ENCODE peak calls at places on chromosomes 12 and 14, in eight cellular contexts. L is SJSA1, W is endodermal cell, H is lower leg skin, A is psoas muscle, E is sigmoid colon, T is IMR-90, Q is aorta. S is an unnamed sample.

GRCh38 chr12:120584343-120585149 is 3.3 kb upstream of the POP5 start:
- DNase-seq in L (no peak), W (peak; percentile 91), H (peak; percentile 88), A (peak; percentile 48), E (peak; percentile 68), T (no peak), Q (peak; percentile 68), S (no peak)

GRCh38 chr12:109581856-109582255 is 8.3 kb downstream of the MVK start:
- DNase-seq in L (no peak), W (no peak), H (no peak), A (no peak), E (no peak), T (peak; percentile 45), Q (no peak), S (peak; percentile 72)

GRCh38 chr14:39138450-39138849 is 24.3 kb downstream of the GEMIN2 start:
- DNase-seq in L (no peak), W (no peak), H (no peak), A (no peak), E (no peak), T (peak; percentile 63), Q (no peak), S (peak; percentile 60)

GRCh38 chr14:69263364-69263763 is 3.4 kb downstream of the GALNT16 start:
- DNase-seq in L (no peak), W (no peak), H (peak; percentile 94), A (peak; percentile 79), E (peak; percentile 87), T (peak; percentile 93), Q (peak; percentile 86), S (peak; percentile 86)

GRCh38 chr12:94204647-94205247 is 56.4 kb downstream of the PLXNC1 start:
- DNase-seq in L (no peak), W (peak; percentile 45), H (no peak), A (no peak), E (no peak), T (no peak), Q (no peak), S (no peak)

GRCh38 chr14:94697773-94698556 is 71.9 kb downstream of the GSC start:
- DNase-seq in L (no peak), W (no peak), H (no peak), A (no peak), E (no peak), T (peak; percentile 5), Q (no peak), S (no peak)

GRCh38 chr14:90454041-90455000 is 57.5 kb downstream of the CALM1 start:
- DNase-seq in L (peak; percentile 57), W (peak; percentile 99), H (peak; percentile 81), A (peak; percentile 61), E (peak; percentile 91), T (peak; percentile 62), Q (peak; percentile 82), S (peak; percentile 85)

GRCh38 chr14:24903337-24903736 is 146.6 kb downstream of the STXBP6 start:
- DNase-seq in L (no peak), W (no peak), H (no peak), A (no peak), E (no peak), T (peak; percentile 75), Q (no peak), S (peak; percentile 72)

GRCh38 chr12:76340680-76341435 is 7.4 kb downstream of the BBS10 start:
- DNase-seq in L (no peak), W (no peak), H (no peak), A (no peak), E (no peak), T (peak; percentile 43), Q (no peak), S (peak; percentile 40)

GRCh38 chr12:27705263-27705662 is 5.4 kb upstream of the MRPS35 start:
- DNase-seq in L (no peak), W (peak; percentile 85), H (no peak), A (no peak), E (no peak), T (no peak), Q (no peak), S (no peak)

GRCh38 chr12:83015390-83016225 is 328.9 kb downstream of the TMTC2 start:
- DNase-seq in L (no peak), W (no peak), H (no peak), A (no peak), E (peak; percentile 73), T (no peak), Q (no peak), S (peak; percentile 24)

GRCh38 chr12:5497329-5498058 is 65.6 kb downstream of the NTF3 start:
- DNase-seq in L (no peak), W (no peak), H (peak; percentile 46), A (peak; percentile 24), E (no peak), T (peak; percentile 26), Q (no peak), S (no peak)

GRCh38 chr12:70831538-70831937 is 89.0 kb downstream of the PTPRR start:
- DNase-seq in L (no peak), W (no peak), H (no peak), A (no peak), E (no peak), T (peak; percentile 4), Q (no peak), S (peak; percentile 24)

GRCh38 chr12:63294327-63294632 is 143.3 kb upstream of the AVPR1A start:
- DNase-seq in L (peak; percentile 89), W (no peak), H (no peak), A (no peak), E (no peak), T (peak; percentile 66), Q (no peak), S (peak; percentile 93)

GRCh38 chr14:44803239-44803905 is 158.4 kb downstream of the KLHL28 start:
- DNase-seq in L (no peak), W (no peak), H (no peak), A (no peak), E (no peak), T (peak; percentile 64), Q (no peak), S (peak; percentile 77)

GRCh38 chr14:24461336-24461735 is 18.8 kb upstream of the SDR39U1 start:
- DNase-seq in L (no peak), W (no peak), H (no peak), A (no peak), E (no peak), T (no peak), Q (no peak), S (no peak)

GRCh38 chr14:104708606-104709268 is 15.3 kb upstream of the ADSS1 start:
- DNase-seq in L (peak; percentile 67), W (peak; percentile 96), H (peak; percentile 94), A (peak; percentile 72), E (no peak), T (peak; percentile 39), Q (peak; percentile 73), S (peak; percentile 67)

GRCh38 chr12:31589896-31590729 is 823 bp downstream of the DENND5B start:
- DNase-seq in L (peak; percentile 80), W (peak; percentile 92), H (peak; percentile 94), A (peak; percentile 78), E (peak; percentile 84), T (peak; percentile 58), Q (peak; percentile 69), S (peak; percentile 68)

GRCh38 chr12:31591308-31591901 is 469 bp upstream of the DENND5B start:
- DNase-seq in L (no peak), W (peak; percentile 69), H (no peak), A (no peak), E (peak; percentile 68), T (no peak), Q (no peak), S (peak; percentile 25)

GRCh38 chr12:31589582-31589895 is 1.4 kb downstream of the DENND5B start:
- DNase-seq in L (no peak), W (no peak), H (no peak), A (no peak), E (no peak), T (no peak), Q (peak; percentile 82), S (no peak)

GRCh38 chr12:31588976-31589375 is 2.0 kb downstream of the DENND5B start:
- DNase-seq in L (no peak), W (no peak), H (no peak), A (no peak), E (no peak), T (no peak), Q (no peak), S (no peak)

GRCh38 chr12:31590730-31591307 is at the start of gene DENND5B:
- DNase-seq in L (peak; percentile 80), W (peak; percentile 90), H (peak; percentile 90), A (peak; percentile 84), E (peak; percentile 89), T (peak; percentile 61), Q (peak; percentile 83), S (peak; percentile 75)
- H3K4me3 ChIP-seq in L (peak within 1 kb of the TSS; percentile 99), W (peak within 1 kb of the TSS; percentile 92), H (peak within 1 kb of the TSS; percentile 81), A (peak within 1 kb of the TSS; percentile 76), E (peak within 1 kb of the TSS; percentile 61), T (peak within 1 kb of the TSS; percentile 73), Q (peak within 1 kb of the TSS; percentile 98), S (peak within 1 kb of the TSS; percentile 88)

DNA sequence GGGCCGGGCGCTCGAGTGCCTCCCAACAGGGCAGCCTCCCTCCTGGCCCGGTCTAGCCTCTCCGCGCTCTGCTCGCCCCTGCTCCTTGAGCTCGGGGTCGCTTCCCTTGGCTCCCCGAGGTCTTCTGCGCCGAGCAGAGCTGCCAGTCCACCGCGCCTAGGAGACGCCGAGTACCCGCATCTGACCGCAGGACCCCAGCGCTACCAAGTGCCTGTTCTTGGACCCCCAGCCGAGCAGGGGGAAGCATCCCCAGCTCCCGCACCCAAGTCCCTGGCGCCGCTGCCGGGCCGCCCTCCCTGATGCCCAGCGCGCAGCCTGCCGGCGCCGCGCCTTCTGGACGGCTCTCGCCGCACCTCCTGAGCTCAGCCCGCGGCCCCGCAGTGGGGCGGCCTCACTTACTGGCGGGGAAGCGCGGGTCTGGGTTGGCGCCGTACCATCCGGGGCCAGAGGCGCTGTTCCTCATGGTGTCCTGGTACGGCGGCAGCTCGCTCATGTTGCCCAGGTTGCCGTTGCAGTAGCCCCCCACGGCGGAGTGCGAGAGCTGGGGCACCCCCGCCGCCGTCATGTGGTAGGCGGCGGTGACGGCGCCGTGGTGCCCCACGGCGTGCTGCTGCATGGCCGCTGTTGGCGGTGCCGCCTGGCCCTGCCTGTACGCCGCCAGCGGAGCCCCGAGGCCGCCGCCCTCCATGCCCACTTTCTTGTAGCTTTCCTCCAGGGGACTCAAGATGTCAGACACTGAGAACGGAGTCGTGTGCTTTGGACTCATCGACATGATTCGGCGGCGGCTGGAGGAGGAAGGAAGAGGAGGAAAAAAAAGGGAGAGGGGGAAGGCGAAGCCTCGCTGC is 1.2 kb downstream of the NKX2-1 start:
- DNase-seq in L (no peak), W (peak; percentile 76), H (no peak), A (no peak), E (no peak), T (no peak), Q (no peak), S (no peak)
- H3K4me3 ChIP-seq in L (no peak overlapping the region), W (peak overlapping the region; percentile 73), H (no peak overlapping the region), A (peak overlapping the region; percentile 53), E (no peak overlapping the region), T (no peak overlapping the region), Q (no peak overlapping the region), S (no peak overlapping the region)

DNA sequence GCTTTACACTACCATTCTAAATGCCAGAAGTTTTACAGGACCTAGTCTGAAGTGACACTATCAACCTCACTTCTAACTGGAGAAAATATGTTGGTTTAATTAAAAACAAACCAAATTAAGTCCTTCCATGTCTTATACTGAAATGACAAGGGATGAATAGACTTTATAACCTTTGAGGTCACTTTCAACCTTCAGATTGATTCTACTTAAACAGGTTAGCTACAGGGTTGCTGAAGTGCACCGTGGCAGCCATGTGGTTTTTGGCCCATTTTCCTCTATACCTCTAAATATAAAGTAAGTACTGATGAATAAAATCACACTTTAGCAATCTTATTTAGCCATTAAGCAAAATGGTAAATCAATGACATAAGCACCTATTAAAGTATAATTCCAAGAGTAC is 3.9 kb downstream of the SLC38A2 start:
- DNase-seq in L (no peak), W (no peak), H (no peak), A (no peak), E (no peak), T (no peak), Q (no peak), S (peak; percentile 26)
- H3K4me3 ChIP-seq in L (no peak overlapping the region), W (peak overlapping the region; percentile 98), H (peak overlapping the region; percentile 83), A (peak overlapping the region; percentile 94), E (peak overlapping the region; percentile 88), T (peak overlapping the region; percentile 82), Q (peak overlapping the region; percentile 98), S (peak overlapping the region; percentile 69)

GRCh38 chr12:106245767-106246166 is 2.1 kb downstream of the CKAP4 start:
- DNase-seq in L (peak; percentile 80), W (peak; percentile 59), H (peak; percentile 90), A (peak; percentile 50), E (peak; percentile 81), T (peak; percentile 54), Q (peak; percentile 81), S (peak; percentile 82)
- H3K4me3 ChIP-seq in L (peak overlapping the region; percentile 97), W (peak overlapping the region; percentile 82), H (no peak overlapping the region), A (peak overlapping the region; percentile 74), E (no peak overlapping the region), T (peak overlapping the region; percentile 78), Q (no peak overlapping the region), S (peak overlapping the region; percentile 93)